ENCODE peak calls at places on chromosomes 3 and 15, in five cellular contexts. T is endothelial cell, V is pancreas, E is M059J, Q is fibroblast of lung. H is an unnamed sample.

GRCh38 chr3:177034850-177035475 is 162.3 kb downstream of the TBL1XR1 start:
- DNase-seq in T (no peak), V (no peak), E (no peak), Q (no peak), H (no peak)

GRCh38 chr3:125125822-125126245 is 70.0 kb upstream of the HEG1 start:
- DNase-seq in T (no peak), V (no peak), E (peak), Q (peak), H (no peak)

GRCh38 chr3:37730825-37731224 is 130.9 kb upstream of the CTDSPL start:
- DNase-seq in T (no peak), V (no peak), E (no peak), Q (no peak), H (no peak)

GRCh38 chr3:191321019-191321767 is 8.0 kb upstream of the CCDC50 start:
- DNase-seq in T (no peak), V (no peak), E (no peak), Q (no peak), H (no peak)

GRCh38 chr15:90062729-90063684 is 39.3 kb downstream of the IDH2 start:
- DNase-seq in T (no peak), V (peak), E (no peak), Q (no peak), H (no peak)

GRCh38 chr3:192812736-192813383 is 85.5 kb upstream of the FGF12 start:
- DNase-seq in T (peak), V (no peak), E (peak), Q (peak), H (no peak)

GRCh38 chr3:10625307-10625706 is 119.9 kb upstream of the ATP2B2 start:
- DNase-seq in T (no peak), V (no peak), E (no peak), Q (no peak), H (no peak)

GRCh38 chr3:13231781-13232515 is 158.7 kb upstream of the IQSEC1 start:
- DNase-seq in T (no peak), V (no peak), E (no peak), Q (no peak), H (no peak)

GRCh38 chr3:163953526-163953925 is 1124.8 kb downstream of the SI start:
- DNase-seq in T (no peak), V (no peak), E (no peak), Q (no peak), H (no peak)

GRCh38 chr3:68057637-68058320 is 403.4 kb upstream of the SUCLG2 start:
- DNase-seq in T (no peak), V (no peak), E (no peak), Q (no peak), H (peak)

GRCh38 chr3:32990116-32990515 is 38.7 kb downstream of the CCR4 start:
- DNase-seq in T (no peak), V (no peak), E (no peak), Q (no peak), H (no peak)

GRCh38 chr3:159263750-159264561 is 462.1 kb downstream of the MFSD1 start:
- DNase-seq in T (peak), V (no peak), E (peak), Q (peak), H (peak)

GRCh38 chr15:92510163-92510882 is 116.6 kb downstream of the ST8SIA2 start:
- DNase-seq in T (no peak), V (no peak), E (peak), Q (no peak), H (no peak)

GRCh38 chr3:8595935-8596262 is 48.7 kb downstream of the SSUH2 start:
- DNase-seq in T (no peak), V (no peak), E (no peak), Q (no peak), H (no peak)

GRCh38 chr15:75646944-75647364 is 758 bp upstream of the SNX33 start:
- DNase-seq in T (peak), V (peak), E (peak), Q (no peak), H (no peak)